ENCODE peak calls at places on chromosomes 1 and 21, in four cellular contexts. H is activated T-cell treated with anti-CD3 and anti-CD28 coated beads, Interleukin-2, amount 50 U/mL, for 4 hours; V is stimulated activated naive CD8-positive, alpha-beta T cell treated with anti-CD3 and anti-CD28 coated beads, Interleukin-15, amount 100 ng/mL, for 72 hours; N is lower lobe of right lung. B is an unnamed sample.

GRCh38 chr1:187451238-187451637 is 622.5 kb downstream of the PLA2G4A start:
- ATAC-seq in H (no peak), V (no peak), N (no peak), B (no peak)

GRCh38 chr1:199759268-199759724 is 268.2 kb upstream of the NR5A2 start:
- ATAC-seq in H (no peak), V (no peak), N (no peak), B (no peak)

GRCh38 chr21:46393941-46394818 is 64.5 kb upstream of the DIP2A start:
- ATAC-seq in H (no peak), V (no peak), N (no peak), B (no peak)

GRCh38 chr1:201085902-201086735 is 26.1 kb downstream of the CACNA1S start:
- ATAC-seq in H (peak), V (peak), N (peak), B (peak)

GRCh38 chr1:230210979-230211336 is 143.9 kb downstream of the GALNT2 start:
- ATAC-seq in H (no peak), V (no peak), N (no peak), B (no peak)

GRCh38 chr1:162696286-162696862 is 64.1 kb downstream of the DDR2 start:
- ATAC-seq in H (no peak), V (no peak), N (peak), B (no peak)

GRCh38 chr1:209617047-209617673 is 33.6 kb downstream of the CAMK1G start:
- ATAC-seq in H (no peak), V (no peak), N (no peak), B (no peak)

GRCh38 chr1:31183927-31184554 is 55.6 kb downstream of the NKAIN1 start:
- ATAC-seq in H (no peak), V (no peak), N (no peak), B (no peak)

GRCh38 chr1:167763525-167764220 is 41.9 kb downstream of the MPZL1 start:
- ATAC-seq in H (no peak), V (no peak), N (no peak), B (no peak)

GRCh38 chr1:223114871-223115270 is 28.2 kb downstream of the TLR5 start:
- ATAC-seq in H (no peak), V (no peak), N (no peak), B (no peak)

GRCh38 chr21:46159841-46160562 is 4.6 kb upstream of the FTCD start:
- ATAC-seq in H (no peak), V (peak), N (no peak), B (no peak)

GRCh38 chr1:45037456-45037855 is 25.4 kb downstream of the UROD start:
- ATAC-seq in H (peak), V (peak), N (no peak), B (peak)

GRCh38 chr1:110672753-110673108 is 2.0 kb downstream of the KCNA3 start:
- ATAC-seq in H (peak), V (peak), N (peak), B (peak)

GRCh38 chr1:3023994-3024393 is 2.7 kb downstream of the ACTRT2 start:
- ATAC-seq in H (no peak), V (no peak), N (no peak), B (no peak)

GRCh38 chr1:7574121-7575040 is 196.7 kb upstream of the VAMP3 start:
- ATAC-seq in H (no peak), V (no peak), N (peak), B (no peak)

GRCh38 chr1:25477448-25478034 is 46.8 kb downstream of the MACO1 start:
- ATAC-seq in H (peak), V (peak), N (no peak), B (no peak)

GRCh38 chr1:229027622-229028182 is 243.2 kb upstream of the RAB4A start:
- ATAC-seq in H (peak), V (peak), N (peak), B (peak)

GRCh38 chr1:47987601-47988000 is 9.6 kb downstream of the TRABD2B start:
- ATAC-seq in H (no peak), V (no peak), N (no peak), B (no peak)

GRCh38 chr1:12301518-12302237 is 71.8 kb downstream of the VPS13D start:
- ATAC-seq in H (no peak), V (no peak), N (no peak), B (no peak)

GRCh38 chr1:84363019-84363418 is 35.3 kb upstream of the DNASE2B start:
- ATAC-seq in H (no peak), V (no peak), N (no peak), B (no peak)

B was measured in activated T-helper 17 cell treated with anti-CD3 and anti-CD28 coated beads, Interleukin-2, amount 50 U/mL, for 72 hours.